ENCODE peak calls at places on chromosomes 16 and 17, in seven cellular contexts. B, Z, A, T, I, P and J are unnamed samples.

GRCh38 chr16:2963611-2964415 is at the start of gene KREMEN2:
- DNase-seq in Z (peak), A (no peak), I (no peak), T (peak), B (no peak), P (peak), J (peak)

GRCh38 chr17:14815079-14815478 is 450.0 kb downstream of the PMP22 start:
- DNase-seq in I (no peak), Z (no peak), T (no peak), B (no peak), P (no peak), A (no peak), J (no peak)

GRCh38 chr16:80583466-80583865 is 42.7 kb downstream of the DYNLRB2 start:
- DNase-seq in P (no peak), I (no peak), A (peak), T (peak), Z (no peak), B (no peak), J (peak)

GRCh38 chr16:72768611-72769010 is 279.3 kb downstream of the ZFHX3 start:
- DNase-seq in A (no peak), P (no peak), Z (no peak), B (no peak), T (no peak), I (no peak), J (no peak)

GRCh38 chr17:6599364-6599763 is 41.1 kb downstream of the KIAA0753 start:
- DNase-seq in T (peak), I (no peak), Z (no peak), A (no peak), P (no peak), B (no peak), J (no peak)

GRCh38 chr17:68498479-68499326 is 13.5 kb upstream of the PRKAR1A start:
- DNase-seq in T (no peak), A (peak), I (no peak), B (no peak), P (no peak), Z (no peak), J (no peak)

GRCh38 chr16:539901-540530 is 12.5 kb downstream of the CAPN15 start:
- DNase-seq in Z (no peak), I (no peak), B (no peak), P (no peak), A (no peak), T (peak), J (no peak)

GRCh38 chr16:87410958-87411357 is 18.8 kb downstream of the MAP1LC3B start:
- DNase-seq in Z (no peak), P (no peak), A (peak), T (no peak), I (no peak), B (no peak), J (no peak)

GRCh38 chr16:10256855-10257641 is 74.8 kb upstream of the GRIN2A start:
- DNase-seq in P (peak), A (no peak), B (peak), Z (peak), I (no peak), T (peak), J (peak)

GRCh38 chr16:23975293-23975692 is 139.5 kb downstream of the PRKCB start:
- DNase-seq in I (no peak), Z (no peak), A (no peak), T (no peak), B (no peak), P (no peak), J (no peak)

GRCh38 chr17:77834170-77835115 is 124.1 kb upstream of the TNRC6C start:
- DNase-seq in A (peak), P (peak), B (peak), Z (peak), I (no peak), T (peak), J (peak)

GRCh38 chr16:67555795-67556212 is 6.5 kb upstream of the CTCF start:
- DNase-seq in I (no peak), Z (no peak), B (no peak), P (no peak), A (no peak), T (peak), J (no peak)

GRCh38 chr16:15396948-15397594 is 1.5 kb downstream of the MPV17L start:
- DNase-seq in I (no peak), P (no peak), T (no peak), Z (no peak), B (no peak), A (no peak), J (no peak)